ENCODE peak calls at places on chromosomes 2 and 18, in seven cellular contexts. Z, E, Q, R, F, J and S are unnamed samples.

GRCh38 chr18:4196358-4196757 is 258.7 kb downstream of the DLGAP1 start:
- DNase-seq in E (no peak), J (no peak), F (no peak), Q (no peak), R (no peak), Z (no peak), S (no peak)

GRCh38 chr2:119702918-119703401 is 24.0 kb downstream of the TMEM177 start:
- DNase-seq in Q (peak), F (peak), R (peak), J (peak), E (peak), Z (peak), S (peak)

GRCh38 chr2:240293865-240294461 is 141.5 kb upstream of the GPC1 start:
- DNase-seq in J (no peak), E (no peak), F (no peak), Z (no peak), R (no peak), Q (no peak), S (no peak)

GRCh38 chr2:15242936-15243461 is 318.1 kb downstream of the NBAS start:
- DNase-seq in F (no peak), Z (no peak), Q (no peak), R (no peak), E (no peak), J (no peak), S (no peak)

GRCh38 chr2:226979004-226979403 is 143.2 kb downstream of the RHBDD1 start:
- DNase-seq in F (peak), Z (peak), Q (no peak), J (no peak), R (no peak), E (no peak), S (peak)

GRCh38 chr2:218961651-218962570 is 2.4 kb downstream of the CDK5R2 start:
- DNase-seq in Z (no peak), Q (peak), R (peak), E (no peak), J (no peak), F (no peak), S (no peak)

GRCh38 chr2:211766689-211767088 is 771.9 kb downstream of the ERBB4 start:
- DNase-seq in Q (no peak), Z (no peak), E (no peak), F (no peak), R (no peak), J (no peak), S (no peak)

GRCh38 chr2:170264522-170264860 is 86.5 kb downstream of the MYO3B start:
- DNase-seq in R (no peak), E (no peak), Q (no peak), Z (no peak), F (no peak), J (no peak), S (no peak)

GRCh38 chr2:64036343-64036742 is 17.1 kb upstream of the VPS54 start:
- DNase-seq in Q (no peak), F (no peak), E (no peak), Z (no peak), R (no peak), J (peak), S (no peak)

GRCh38 chr18:45050712-45051639 is 370.3 kb downstream of the SETBP1 start:
- DNase-seq in E (no peak), Z (no peak), F (no peak), R (peak), Q (no peak), J (no peak), S (no peak)

GRCh38 chr2:190547914-190548313 is 13.4 kb upstream of the NEMP2 start:
- DNase-seq in F (no peak), Z (no peak), J (no peak), E (no peak), R (no peak), Q (no peak), S (no peak)

GRCh38 chr2:9212661-9213411 is 6.2 kb downstream of the ASAP2 start:
- DNase-seq in J (no peak), R (no peak), F (peak), Z (peak), Q (no peak), E (no peak), S (no peak)

GRCh38 chr2:74100254-74101216 is 47.2 kb downstream of the BOLA3 start:
- DNase-seq in F (no peak), R (no peak), Z (no peak), Q (no peak), J (no peak), E (no peak), S (no peak)

GRCh38 chr2:67006373-67006960 is 390.7 kb upstream of the ETAA1 start:
- DNase-seq in E (no peak), Q (no peak), R (no peak), J (no peak), F (no peak), Z (no peak), S (peak)

GRCh38 chr18:11272516-11272915 is 123.1 kb upstream of the PIEZO2 start:
- DNase-seq in E (no peak), F (no peak), Q (no peak), Z (no peak), J (no peak), R (no peak), S (no peak)

GRCh38 chr18:80137137-80137536 is 28.1 kb downstream of the ADNP2 start:
- DNase-seq in E (no peak), J (no peak), R (no peak), F (no peak), Z (no peak), Q (no peak), S (no peak)

GRCh38 chr2:7777668-7778067 is 860.5 kb downstream of the RNF144A start:
- DNase-seq in Z (no peak), Q (no peak), F (no peak), E (no peak), J (no peak), R (no peak), S (no peak)

GRCh38 chr2:78992451-78992806 is 33.1 kb upstream of the REG3G start:
- DNase-seq in Z (peak), Q (peak), F (no peak), E (no peak), J (no peak), R (no peak), S (peak)

GRCh38 chr2:72150157-72150960 is 2.7 kb upstream of the CYP26B1 start:
- DNase-seq in Q (peak), E (peak), R (peak), Z (peak), F (peak), J (peak), S (peak)